ENCODE peak calls at places on chromosomes 16 and 17, in four cellular contexts. I is AG10803, G is left ventricle myocardium inferior, O is GM18507. M is an unnamed sample.

GRCh38 chr17:11952610-11953009 is 44.7 kb downstream of the ZNF18 start:
- DNase-seq in I (no peak), G (no peak), O (no peak), M (no peak)

GRCh38 chr16:1039762-1040161 is 32.8 kb upstream of the SSTR5 start:
- DNase-seq in I (no peak), G (no peak), O (no peak), M (no peak)

GRCh38 chr17:73586153-73586906 is 57.9 kb downstream of the SDK2 start:
- DNase-seq in I (peak), G (no peak), O (no peak), M (no peak)

GRCh38 chr16:46808997-46809396 is 22.0 kb downstream of the C16orf87 start:
- DNase-seq in I (no peak), G (no peak), O (no peak), M (no peak)

GRCh38 chr17:45086865-45087495 is 25.9 kb downstream of the NMT1 start:
- DNase-seq in I (no peak), G (no peak), O (no peak), M (no peak)

GRCh38 chr17:40110457-40110856 is 10.1 kb upstream of the NR1D1 start:
- DNase-seq in I (no peak), G (no peak), O (no peak), M (no peak)

GRCh38 chr16:78490431-78490830 is 391.0 kb downstream of the WWOX start:
- DNase-seq in I (no peak), G (no peak), O (no peak), M (no peak)

GRCh38 chr17:45703348-45703747 is 80.8 kb upstream of the CRHR1 start:
- DNase-seq in I (no peak), G (no peak), O (no peak), M (no peak)

GRCh38 chr17:31561469-31562412 is 170.3 kb downstream of the RAB11FIP4 start:
- DNase-seq in I (peak), G (no peak), O (no peak), M (no peak)

M was measured in non-pigmented ciliary epithelial cell.